ENCODE peak calls at places on chromosomes 11 and 22, in seven cellular contexts. A, U, S, Q, N, M and D are unnamed samples.

GRCh38 chr11:131724436-131724995 is 354.1 kb downstream of the NTM start:
- DNase-seq in A (no peak), U (no peak), S (no peak), Q (no peak), N (no peak), M (no peak), D (no peak)

GRCh38 chr22:43956383-43956782 is 1.1 kb downstream of the SAMM50 start:
- DNase-seq in A (no peak), U (peak; percentile 25), S (no peak), Q (no peak), N (no peak), M (no peak), D (no peak)

GRCh38 chr11:94303884-94304459 is 408 bp upstream of the IZUMO1R start:
- DNase-seq in A (no peak), U (no peak), S (no peak), Q (no peak), N (no peak), M (no peak), D (no peak)

GRCh38 chr22:19874307-19875060 is 19.8 kb upstream of the GNB1L start:
- DNase-seq in A (peak; percentile 34), U (peak; percentile 33), S (no peak), Q (no peak), N (no peak), M (no peak), D (peak; percentile 31)

GRCh38 chr22:44734801-44735517 is 17.4 kb upstream of the ARHGAP8 start:
- DNase-seq in A (no peak), U (peak; percentile 24), S (no peak), Q (no peak), N (no peak), M (peak; percentile 18), D (no peak)

GRCh38 chr11:90363739-90364138 is 140.9 kb upstream of the CHORDC1 start:
- DNase-seq in A (no peak), U (no peak), S (no peak), Q (no peak), N (no peak), M (no peak), D (no peak)

GRCh38 chr22:18068991-18069390 is 8.8 kb upstream of the PEX26 start:
- DNase-seq in A (no peak), U (no peak), S (no peak), Q (peak; percentile 63), N (no peak), M (no peak), D (no peak)

GRCh38 chr11:134821422-134821821 is 409.4 kb upstream of the B3GAT1 start:
- DNase-seq in A (peak; percentile 15), U (no peak), S (no peak), Q (no peak), N (no peak), M (peak; percentile 10), D (no peak)

GRCh38 chr22:17773606-17774205 is 563 bp downstream of the BID start:
- DNase-seq in A (peak; percentile 83), U (peak; percentile 66), S (no peak), Q (peak; percentile 80), N (peak; percentile 47), M (peak; percentile 48), D (peak; percentile 93)

GRCh38 chr22:36365020-36365411 is 22.8 kb downstream of the MYH9 start:
- DNase-seq in A (no peak), U (peak; percentile 97), S (peak; percentile 76), Q (no peak), N (peak; percentile 89), M (peak; percentile 87), D (no peak)

GRCh38 chr11:1922411-1923113 is 3.1 kb downstream of the TNNT3 start:
- DNase-seq in A (no peak), U (no peak), S (no peak), Q (no peak), N (no peak), M (no peak), D (no peak)

GRCh38 chr11:77470971-77471370 is 2.9 kb downstream of the PAK1 start:
- DNase-seq in A (peak; percentile 71), U (no peak), S (no peak), Q (no peak), N (no peak), M (no peak), D (no peak)

GRCh38 chr11:117096973-117097566 is 1.2 kb downstream of the SIK3 start:
- DNase-seq in A (no peak), U (peak; percentile 30), S (no peak), Q (no peak), N (no peak), M (no peak), D (no peak)

GRCh38 chr11:5992150-5992549 is 5.4 kb upstream of the OR52L1 start:
- DNase-seq in A (no peak), U (peak; percentile 68), S (no peak), Q (no peak), N (no peak), M (no peak), D (no peak)

GRCh38 chr11:110075087-110075821 is 17.9 kb upstream of the ZC3H12C start:
- DNase-seq in A (no peak), U (no peak), S (no peak), Q (no peak), N (peak; percentile 52), M (no peak), D (no peak)

GRCh38 chr22:42794551-42795510 is 62.2 kb downstream of the ARFGAP3 start:
- DNase-seq in A (peak; percentile 50), U (no peak), S (no peak), Q (no peak), N (no peak), M (no peak), D (no peak)

GRCh38 chr11:42345933-42346332 is 886.5 kb upstream of the LRRC4C start:
- DNase-seq in A (no peak), U (no peak), S (no peak), Q (no peak), N (no peak), M (no peak), D (no peak)

GRCh38 chr22:44737414-44738346 is 14.7 kb upstream of the ARHGAP8 start:
- DNase-seq in A (no peak), U (no peak), S (no peak), Q (no peak), N (no peak), M (peak; percentile 13), D (peak; percentile 31)

GRCh38 chr11:95794086-95794485 is 3.8 kb downstream of the CEP57 start:
- DNase-seq in A (no peak), U (peak; percentile 33), S (no peak), Q (no peak), N (peak; percentile 52), M (peak; percentile 11), D (no peak)

GRCh38 chr11:65118097-65118837 is 766 bp upstream of the ZNHIT2 start:
- DNase-seq in A (no peak), U (no peak), S (no peak), Q (peak; percentile 55), N (no peak), M (no peak), D (no peak)

GRCh38 chr11:35142481-35143207 is 3.7 kb downstream of the CD44 start:
- DNase-seq in A (peak; percentile 41), U (peak; percentile 88), S (no peak), Q (peak; percentile 70), N (peak; percentile 83), M (peak; percentile 78), D (no peak)

GRCh38 chr11:70407814-70408213 is 9.5 kb downstream of the CTTN start:
- DNase-seq in A (no peak), U (no peak), S (no peak), Q (no peak), N (no peak), M (no peak), D (no peak)
- H3K9me2 ChIP-seq in A (no peaks in the 10 kb centered on the region), U (no peaks in the 10 kb centered on the region), S (no peaks in the 10 kb centered on the region), Q (no peaks in the 10 kb centered on the region), N (no peaks in the 10 kb centered on the region), M (no peaks in the 10 kb centered on the region), D (no peaks in the 10 kb centered on the region)

DNA sequence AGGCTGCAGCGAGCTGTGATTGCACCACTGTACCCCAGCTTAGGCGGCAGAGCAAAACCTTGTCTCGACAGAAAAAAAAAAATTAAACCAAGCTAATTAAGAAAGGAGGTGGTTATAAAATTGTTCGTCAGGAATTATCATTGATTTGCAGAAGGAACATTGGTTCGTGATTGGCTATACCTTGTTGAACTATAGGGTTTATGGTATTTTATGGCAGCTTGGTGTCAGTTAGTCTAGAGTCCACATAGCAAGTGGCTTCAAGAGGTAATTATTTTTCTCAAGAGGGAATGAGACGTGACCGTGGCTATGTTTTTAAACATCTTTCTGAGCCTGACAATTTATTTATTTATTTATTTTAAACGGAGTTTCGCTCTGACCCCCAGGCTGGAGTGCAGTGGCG is 11.5 kb upstream of the TMEM216 start:
- DNase-seq in A (no peak), U (no peak), S (no peak), Q (peak; percentile 29), N (no peak), M (no peak), D (no peak)
- H3K9me2 ChIP-seq in A (no peaks in the 10 kb centered on the region), U (no peaks in the 10 kb centered on the region), S (no peaks in the 10 kb centered on the region), Q (no peaks in the 10 kb centered on the region), N (no peaks in the 10 kb centered on the region), M (no peaks in the 10 kb centered on the region), D (no peaks in the 10 kb centered on the region)

GRCh38 chr11:32316846-32317525 is 118.4 kb downstream of the WT1 start:
- DNase-seq in A (peak; percentile 6), U (peak; percentile 30), S (no peak), Q (no peak), N (no peak), M (no peak), D (no peak)
- H3K9me2 ChIP-seq in A (no peaks in the 10 kb centered on the region), U (no peaks in the 10 kb centered on the region), S (no peaks in the 10 kb centered on the region), Q (no peaks in the 10 kb centered on the region), N (no peaks in the 10 kb centered on the region), M (no peaks in the 10 kb centered on the region), D (no peaks in the 10 kb centered on the region)

DNA sequence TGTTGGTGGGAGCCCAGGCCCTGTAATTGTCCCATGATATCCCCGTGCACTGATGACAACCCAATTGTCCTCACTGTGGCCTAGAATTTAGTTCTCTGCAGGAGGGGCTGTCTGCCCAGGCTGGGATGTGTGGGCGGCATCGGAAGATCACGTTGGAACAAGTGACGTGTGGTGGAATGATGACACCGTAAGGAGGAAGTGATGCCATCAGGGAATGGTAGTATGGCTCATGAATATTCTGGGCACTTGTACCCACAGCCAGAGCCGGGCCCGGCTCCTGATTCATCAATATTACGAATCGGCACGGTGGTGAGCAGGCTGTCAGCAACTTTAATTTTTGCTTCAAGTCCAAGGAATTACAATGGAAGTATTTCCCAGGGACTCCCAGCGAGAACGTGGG is 111.6 kb downstream of the MIAT start:
- DNase-seq in A (no peak), U (peak; percentile 96), S (no peak), Q (no peak), N (no peak), M (no peak), D (no peak)
- H3K9me2 ChIP-seq in A (no peaks in the 10 kb centered on the region), U (no peaks in the 10 kb centered on the region), S (no peaks in the 10 kb centered on the region), Q (no peaks in the 10 kb centered on the region), N (no peaks in the 10 kb centered on the region), M (no peaks in the 10 kb centered on the region), D (no peaks in the 10 kb centered on the region)

GRCh38 chr11:122327528-122327927 is 211.5 kb upstream of the BLID start:
- DNase-seq in A (no peak), U (no peak), S (no peak), Q (no peak), N (no peak), M (no peak), D (no peak)
- H3K9me2 ChIP-seq in A (peaks cover 5% of the 10 kb centered on the region), U (no peaks in the 10 kb centered on the region), S (no peaks in the 10 kb centered on the region), Q (no peaks in the 10 kb centered on the region), N (no peaks in the 10 kb centered on the region), M (peaks cover 3% of the 10 kb centered on the region), D (no peaks in the 10 kb centered on the region)

DNA sequence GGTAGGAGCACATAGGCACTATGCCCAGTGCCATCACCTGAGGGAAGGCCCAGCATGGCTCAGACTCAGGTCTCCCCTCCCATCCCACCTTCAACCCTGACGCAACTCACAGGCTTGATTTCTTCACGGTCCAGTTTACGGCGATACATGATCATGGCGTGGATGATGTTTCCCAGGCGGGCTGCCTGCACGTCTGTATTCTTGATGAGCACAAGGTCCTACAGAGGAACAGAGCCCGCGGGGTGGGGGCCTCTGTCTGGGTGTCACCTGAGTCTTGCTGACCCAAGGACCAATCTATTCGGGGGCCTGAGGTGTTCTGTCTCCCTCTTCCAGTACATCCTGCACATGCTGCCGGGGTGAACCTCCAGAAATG is 3.9 kb downstream of the CPT1B start:
- DNase-seq in A (no peak), U (no peak), S (no peak), Q (no peak), N (no peak), M (no peak), D (no peak)
- H3K9me2 ChIP-seq in A (no peaks in the 10 kb centered on the region), U (no peaks in the 10 kb centered on the region), S (no peaks in the 10 kb centered on the region), Q (no peaks in the 10 kb centered on the region), N (no peaks in the 10 kb centered on the region), M (no peaks in the 10 kb centered on the region), D (no peaks in the 10 kb centered on the region)